ENCODE peak calls at places on chromosomes 13 and 19, in four cellular contexts. X is K562; J is CD8-positive, alpha-beta T cell; M is fibroblast of lung. Z is an unnamed sample.
A peak's percentile ranks its signal among the peaks of the same experiment; 100 is the strongest.

GRCh38 chr13:48333976-48334375 is 30.4 kb downstream of the RB1 start:
- DNase-seq in J (no peak), X (no peak), M (no peak), Z (no peak)

GRCh38 chr19:501646-502045 is 5.4 kb downstream of the MADCAM1 start:
- DNase-seq in M (no peak), X (no peak), J (no peak), Z (no peak)

GRCh38 chr13:42039946-42040729 is 8.3 kb upstream of the DGKH start:
- DNase-seq in J (peak; percentile 94), X (peak; percentile 83), M (peak; percentile 88), Z (peak; percentile 84)

GRCh38 chr19:28929026-28929425 is 283.9 kb downstream of the UQCRFS1 start:
- DNase-seq in X (no peak), M (peak; percentile 9), J (no peak), Z (no peak)

GRCh38 chr19:21569497-21569870 is 64.1 kb downstream of the ZNF429 start:
- DNase-seq in X (no peak), M (peak; percentile 57), J (no peak), Z (peak; percentile 40)

GRCh38 chr13:48156466-48156865 is 61.6 kb upstream of the MED4 start:
- DNase-seq in M (no peak), J (peak; percentile 91), X (peak; percentile 37), Z (peak; percentile 56)

GRCh38 chr19:17058236-17058635 is 17.0 kb downstream of the HAUS8 start:
- DNase-seq in X (no peak), M (peak; percentile 61), J (no peak), Z (no peak)

GRCh38 chr13:90281709-90282108 is 1065.8 kb upstream of the MIR17HG start:
- DNase-seq in J (no peak), X (no peak), M (no peak), Z (no peak)

GRCh38 chr13:77698211-77699058 is 948 bp downstream of the SLAIN1 start:
- DNase-seq in J (peak; percentile 66), M (peak; percentile 5), X (no peak), Z (peak; percentile 9)

GRCh38 chr13:43988302-43988701 is 108.6 kb downstream of the LACC1 start:
- DNase-seq in M (no peak), X (no peak), J (no peak), Z (no peak)

GRCh38 chr19:13764821-13765394 is 586 bp downstream of the MRI1 start:
- DNase-seq in X (peak; percentile 41), J (peak; percentile 61), M (no peak), Z (no peak)

GRCh38 chr13:69683921-69684663 is 423.5 kb upstream of the ATXN8OS start:
- DNase-seq in M (no peak), X (peak; percentile 73), J (no peak), Z (no peak)

GRCh38 chr19:42018503-42019193 is 24.6 kb upstream of the ATP1A3 start:
- DNase-seq in M (no peak), X (peak; percentile 72), J (no peak), Z (no peak)

GRCh38 chr19:35845215-35846037 is 6.9 kb downstream of the NPHS1 start:
- DNase-seq in M (no peak), X (peak; percentile 83), J (no peak), Z (no peak)

GRCh38 chr13:90867336-90867683 is 480.2 kb upstream of the MIR17HG start:
- DNase-seq in X (peak; percentile 82), M (peak; percentile 71), J (no peak), Z (no peak)

GRCh38 chr13:35763060-35763804 is 286.7 kb upstream of the MAB21L1 start:
- DNase-seq in M (no peak), J (no peak), X (no peak), Z (no peak)

GRCh38 chr19:38700350-38700932 is 43.8 kb downstream of the CAPN12 start:
- DNase-seq in M (no peak), J (no peak), X (no peak), Z (no peak)

GRCh38 chr19:38700933-38701454 is 43.3 kb downstream of the CAPN12 start:
- DNase-seq in J (no peak), X (no peak), M (no peak), Z (no peak)

GRCh38 chr19:38699647-38700349 is 44.5 kb downstream of the CAPN12 start:
- DNase-seq in M (no peak), J (no peak), X (no peak), Z (no peak)

GRCh38 chr19:38702278-38702677 is 42.0 kb downstream of the CAPN12 start:
- DNase-seq in J (no peak), X (no peak), M (no peak), Z (no peak)

DNA sequence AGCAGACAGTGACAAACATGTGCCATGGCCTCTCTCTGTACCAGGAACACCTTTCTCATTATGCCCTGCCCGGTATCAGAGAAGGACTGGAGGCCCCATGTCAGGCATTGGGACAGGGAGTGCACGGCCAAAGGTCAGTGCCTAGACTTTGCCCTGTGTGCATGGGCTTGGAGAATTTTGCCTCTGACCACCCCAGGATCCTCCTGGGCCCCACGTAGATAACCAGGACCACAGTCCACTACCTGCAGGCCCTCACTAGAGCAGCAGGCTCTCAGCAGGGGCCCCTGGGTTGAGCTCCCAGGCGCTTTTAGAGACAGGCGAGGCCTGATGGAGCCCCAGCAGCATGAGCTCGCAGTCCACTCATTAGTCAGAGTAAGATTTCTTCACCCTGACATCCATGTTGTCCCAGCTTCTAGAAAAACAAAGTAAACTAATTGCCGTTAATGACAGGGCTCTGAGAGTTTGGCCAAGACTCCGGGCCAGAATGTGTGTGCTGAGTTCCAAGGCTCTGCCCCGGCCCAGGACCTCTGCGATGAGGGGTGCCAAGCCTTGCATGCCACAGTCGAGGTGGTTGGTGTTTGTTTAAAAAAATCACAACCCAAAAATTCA is 42.7 kb downstream of the CAPN12 start:
- DNase-seq in J (no peak), M (peak; percentile 85), X (no peak), Z (no peak)
- H3K4me1 ChIP-seq in J (no peaks in the 10 kb centered on the region), M (peaks cover 21% of the 10 kb centered on the region), X (no peaks in the 10 kb centered on the region), Z (peaks cover 8% of the 10 kb centered on the region)

GRCh38 chr19:44757735-44758505 is 9.4 kb downstream of the BCL3 start:
- DNase-seq in M (peak; percentile 76), X (no peak), J (no peak), Z (no peak)
- H3K27me3 ChIP-seq in M (no peaks in the 10 kb centered on the region), X (no peaks in the 10 kb centered on the region), J (no peaks in the 10 kb centered on the region), Z (no peaks in the 10 kb centered on the region)

DNA sequence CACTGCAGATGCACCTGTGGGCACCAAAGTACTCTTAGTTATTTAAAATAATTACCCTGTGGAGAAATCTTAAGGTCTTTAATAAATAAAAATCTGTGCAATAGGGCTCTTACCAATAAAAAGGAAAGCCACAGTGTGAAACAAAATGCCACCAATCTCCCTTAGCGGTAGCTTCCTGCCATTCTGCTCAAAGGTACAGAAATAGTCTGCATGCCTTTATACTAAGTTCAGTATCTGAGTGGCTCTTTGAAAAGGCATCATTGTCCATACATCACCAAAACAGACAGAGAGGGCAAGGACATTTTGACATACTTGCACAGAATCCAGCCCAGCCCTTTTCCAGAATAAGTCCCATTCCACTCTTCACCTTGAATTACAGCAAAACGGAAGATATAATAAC is 161.0 kb downstream of the KLF12 start:
- DNase-seq in M (no peak), X (no peak), J (no peak), Z (no peak)
- H3K4me3 ChIP-seq in M (no peak overlapping the region), X (no peak overlapping the region), J (no peak overlapping the region), Z (no peak overlapping the region)

GRCh38 chr19:3372413-3372812 is 6.0 kb downstream of the NFIC start:
- DNase-seq in M (no peak), X (no peak), J (no peak), Z (no peak)
- H3K4me1 ChIP-seq in M (peaks cover 26% of the 10 kb centered on the region), X (peaks cover 61% of the 10 kb centered on the region), J (peaks cover 14% of the 10 kb centered on the region), Z (peaks cover 2% of the 10 kb centered on the region)

GRCh38 chr19:54040003-54040402 is 23.7 kb downstream of the VSTM1 start:
- DNase-seq in J (no peak), X (no peak), M (no peak), Z (no peak)

GRCh38 chr19:54029930-54030490 is 33.7 kb downstream of the VSTM1 start:
- DNase-seq in X (peak; percentile 76), M (peak; percentile 58), J (peak; percentile 60), Z (peak; percentile 15)

GRCh38 chr19:54030895-54031586 is 32.7 kb downstream of the VSTM1 start:
- DNase-seq in J (no peak), M (peak; percentile 30), X (peak; percentile 40), Z (no peak)

DNA sequence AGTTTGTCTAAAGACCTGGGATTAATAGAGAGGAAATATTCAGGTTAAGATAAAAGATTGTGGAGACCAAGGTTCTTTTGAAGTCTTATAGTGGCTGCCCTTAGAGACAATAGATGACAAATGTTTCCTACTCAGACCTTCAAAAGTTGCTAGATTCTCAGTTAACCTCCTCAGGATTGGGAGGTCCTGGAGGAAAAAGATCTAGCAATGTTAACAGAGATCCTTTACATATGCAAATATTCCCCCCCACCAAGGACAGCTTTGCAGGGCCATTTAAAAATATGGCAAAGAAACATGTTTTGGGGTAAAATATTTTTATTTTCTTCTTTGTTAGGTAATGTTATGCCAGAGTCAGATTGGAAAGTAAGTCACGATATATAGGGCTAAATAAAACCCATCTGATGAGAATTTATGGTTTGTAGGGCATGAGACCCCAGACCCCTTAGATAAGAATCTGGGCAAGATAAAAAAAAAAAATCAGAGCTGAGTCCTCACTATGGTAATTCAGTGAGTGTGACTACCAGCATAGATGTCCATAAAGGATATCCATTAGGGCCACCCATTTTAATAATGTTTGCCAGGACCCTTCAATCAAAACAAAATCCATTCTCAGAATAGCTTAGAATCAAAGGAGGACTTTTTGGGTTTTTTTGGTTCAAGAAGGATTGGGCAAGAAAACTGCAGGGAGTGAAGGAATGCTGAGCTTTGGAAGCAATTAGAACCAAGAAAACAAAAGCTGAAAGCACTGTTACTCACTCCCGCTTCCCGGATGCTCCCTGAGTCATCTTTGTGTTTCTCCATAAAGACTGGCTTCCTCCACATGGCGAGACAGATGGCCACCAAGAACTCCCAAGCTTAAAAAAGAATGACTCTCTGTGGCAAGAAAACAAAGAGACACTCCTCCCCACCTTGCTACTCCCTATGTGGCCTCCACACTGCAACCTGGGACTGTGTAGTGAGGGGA is 28.2 kb downstream of the VSTM1 start:
- DNase-seq in J (no peak), M (peak; percentile 77), X (no peak), Z (no peak)
- H3K27me3 ChIP-seq in J (no peaks in the 10 kb centered on the region), M (no peaks in the 10 kb centered on the region), X (peaks cover 9% of the 10 kb centered on the region), Z (no peaks in the 10 kb centered on the region)

GRCh38 chr13:110520431-110521295 is 40.9 kb downstream of the RAB20 start:
- DNase-seq in M (peak; percentile 94), X (no peak), J (no peak), Z (no peak)
- H3K4me3 ChIP-seq in M (no peak overlapping the region), X (no peak overlapping the region), J (no peak overlapping the region), Z (no peak overlapping the region)